ENCODE peak calls at places on chromosomes 11 and 22, in seven cellular contexts. B is pancreas, K is AG10803, J is psoas muscle, Y is HFF-Myc, Q is foreskin fibroblast, G is fibroblast of lung. N is an unnamed sample.

GRCh38 chr22:19430890-19431541 is 517 bp downstream of the HIRA start:
- DNase-seq in B (peak; percentile 75), K (peak; percentile 25), J (peak; percentile 44), Y (no peak), Q (peak; percentile 58), G (peak; percentile 36), N (peak; percentile 36)

GRCh38 chr22:44080936-44081853 is 57.1 kb downstream of the PARVB start:
- DNase-seq in B (peak; percentile 85), K (peak; percentile 70), J (peak; percentile 69), Y (peak; percentile 43), Q (peak; percentile 86), G (peak; percentile 76), N (peak; percentile 80)

GRCh38 chr22:25331050-25331449 is 111.6 kb downstream of the CRYBB2 start:
- DNase-seq in B (no peak), K (no peak), J (no peak), Y (no peak), Q (no peak), G (no peak), N (no peak)

GRCh38 chr11:13348305-13348704 is 70.7 kb downstream of the BMAL1 start:
- DNase-seq in B (no peak), K (no peak), J (no peak), Y (no peak), Q (no peak), G (no peak), N (no peak)

GRCh38 chr11:124717786-124718634 is 21.7 kb upstream of the NRGN start:
- DNase-seq in B (peak; percentile 59), K (no peak), J (peak; percentile 37), Y (no peak), Q (peak; percentile 56), G (peak; percentile 28), N (peak; percentile 41)

GRCh38 chr22:49301398-49302149 is 526.1 kb downstream of the BRD1 start:
- DNase-seq in B (no peak), K (no peak), J (no peak), Y (no peak), Q (no peak), G (no peak), N (no peak)

GRCh38 chr22:45438364-45438763 is 24.9 kb downstream of the RIBC2 start:
- DNase-seq in B (no peak), K (no peak), J (no peak), Y (no peak), Q (peak; percentile 18), G (peak; percentile 94), N (no peak)

GRCh38 chr11:70270877-70271634 is 566 bp downstream of the PPFIA1 start:
- DNase-seq in B (peak; percentile 76), K (peak; percentile 71), J (peak; percentile 56), Y (no peak), Q (peak; percentile 60), G (peak; percentile 50), N (peak; percentile 72)

GRCh38 chr11:94792453-94792852 is 24.3 kb downstream of the AMOTL1 start:
- DNase-seq in B (no peak), K (no peak), J (no peak), Y (no peak), Q (no peak), G (no peak), N (no peak)

GRCh38 chr11:94793002-94793401 is 24.8 kb downstream of the AMOTL1 start:
- DNase-seq in B (no peak), K (peak; percentile 52), J (no peak), Y (no peak), Q (peak; percentile 75), G (peak; percentile 43), N (peak; percentile 63)

GRCh38 chr11:94794287-94795168 is 26.4 kb downstream of the AMOTL1 start:
- DNase-seq in B (no peak), K (peak; percentile 96), J (peak; percentile 72), Y (peak; percentile 88), Q (peak; percentile 96), G (peak; percentile 93), N (peak; percentile 96)

GRCh38 chr11:94795799-94796580 is 27.8 kb downstream of the AMOTL1 start:
- DNase-seq in B (no peak), K (no peak), J (no peak), Y (no peak), Q (no peak), G (no peak), N (no peak)

DNA sequence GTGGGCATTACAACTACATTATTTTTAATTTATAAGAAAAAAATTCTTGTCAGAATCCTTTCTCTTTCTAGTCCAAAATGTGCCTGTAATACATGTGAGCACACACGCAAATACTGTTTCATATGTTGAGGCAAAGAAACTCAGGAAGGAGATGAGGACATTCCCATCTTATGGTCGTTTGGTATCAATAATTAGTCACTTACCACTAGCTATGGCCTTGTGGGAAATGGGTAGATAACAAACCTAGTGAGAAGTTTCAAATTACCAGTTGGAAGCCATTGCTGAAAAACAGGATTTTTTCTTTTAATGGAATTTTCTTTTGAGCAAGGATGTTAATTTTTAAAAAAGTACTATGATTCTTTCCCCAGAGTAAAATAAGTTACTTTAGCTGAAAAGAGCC is 25.7 kb downstream of the AMOTL1 start:
- DNase-seq in B (no peak), K (no peak), J (no peak), Y (no peak), Q (peak; percentile 44), G (peak; percentile 62), N (peak; percentile 70)
- H3K4me3 ChIP-seq in B (peak overlapping the region; percentile 7), K (no peak overlapping the region), J (no peak overlapping the region), Y (no peak overlapping the region), Q (peak overlapping the region; percentile 40), G (no peak overlapping the region), N (peak overlapping the region; percentile 6)

GRCh38 chr11:108117746-108118371 is 3.5 kb upstream of the ACAT1 start:
- DNase-seq in B (no peak), K (peak; percentile 73), J (no peak), Y (no peak), Q (peak; percentile 70), G (peak; percentile 82), N (peak; percentile 82)

GRCh38 chr11:108122166-108122628 is 830 bp downstream of the ACAT1 start:
- DNase-seq in B (no peak), K (peak; percentile 25), J (no peak), Y (no peak), Q (peak; percentile 54), G (peak; percentile 34), N (peak; percentile 65)

GRCh38 chr11:108115495-108116140 is 5.7 kb upstream of the ACAT1 start:
- DNase-seq in B (peak; percentile 93), K (peak; percentile 82), J (peak; percentile 83), Y (peak; percentile 54), Q (peak; percentile 93), G (peak; percentile 91), N (peak; percentile 95)

GRCh38 chr11:108125126-108125525 is 3.8 kb downstream of the ACAT1 start:
- DNase-seq in B (no peak), K (no peak), J (no peak), Y (no peak), Q (no peak), G (no peak), N (no peak)

GRCh38 chr11:108121274-108122155 is at the start of gene ACAT1:
- DNase-seq in B (peak; percentile 100), K (peak; percentile 85), J (peak; percentile 99), Y (peak; percentile 59), Q (peak; percentile 98), G (peak; percentile 89), N (peak; percentile 86)
- TF ChIP-seq CTCF in B (peak; percentile 46), K (peak; percentile 25), J (peak; percentile 29), Y (peak; percentile 7), Q (no peak), G (peak; percentile 16), N (peak; percentile 36)

GRCh38 chr22:41237036-41237706 is 3.6 kb downstream of the CHADL start:
- DNase-seq in B (peak; percentile 62), K (no peak), J (no peak), Y (no peak), Q (no peak), G (no peak), N (no peak)
- H3K4me3 ChIP-seq in B (peak overlapping the region; percentile 35), K (peak overlapping the region; percentile 20), J (peak overlapping the region; percentile 61), Y (peak overlapping the region; percentile 11), Q (no peak overlapping the region), G (peak overlapping the region; percentile 25), N (no peak overlapping the region)

GRCh38 chr11:131025421-131026126 is 109.3 kb upstream of the SNX19 start:
- DNase-seq in B (no peak), K (no peak), J (no peak), Y (no peak), Q (no peak), G (no peak), N (no peak)

GRCh38 chr11:131027501-131027900 is 111.2 kb upstream of the SNX19 start:
- DNase-seq in B (no peak), K (peak; percentile 18), J (no peak), Y (no peak), Q (no peak), G (no peak), N (peak; percentile 67)

GRCh38 chr11:131025020-131025419 is 108.7 kb upstream of the SNX19 start:
- DNase-seq in B (no peak), K (peak; percentile 56), J (no peak), Y (peak; percentile 42), Q (peak; percentile 78), G (peak; percentile 68), N (peak; percentile 72)
- TF ChIP-seq CTCF in B (no peak), K (peak; percentile 75), J (no peak), Y (peak; percentile 67), Q (peak; percentile 73), G (peak; percentile 87), N (peak; percentile 79)

DNA sequence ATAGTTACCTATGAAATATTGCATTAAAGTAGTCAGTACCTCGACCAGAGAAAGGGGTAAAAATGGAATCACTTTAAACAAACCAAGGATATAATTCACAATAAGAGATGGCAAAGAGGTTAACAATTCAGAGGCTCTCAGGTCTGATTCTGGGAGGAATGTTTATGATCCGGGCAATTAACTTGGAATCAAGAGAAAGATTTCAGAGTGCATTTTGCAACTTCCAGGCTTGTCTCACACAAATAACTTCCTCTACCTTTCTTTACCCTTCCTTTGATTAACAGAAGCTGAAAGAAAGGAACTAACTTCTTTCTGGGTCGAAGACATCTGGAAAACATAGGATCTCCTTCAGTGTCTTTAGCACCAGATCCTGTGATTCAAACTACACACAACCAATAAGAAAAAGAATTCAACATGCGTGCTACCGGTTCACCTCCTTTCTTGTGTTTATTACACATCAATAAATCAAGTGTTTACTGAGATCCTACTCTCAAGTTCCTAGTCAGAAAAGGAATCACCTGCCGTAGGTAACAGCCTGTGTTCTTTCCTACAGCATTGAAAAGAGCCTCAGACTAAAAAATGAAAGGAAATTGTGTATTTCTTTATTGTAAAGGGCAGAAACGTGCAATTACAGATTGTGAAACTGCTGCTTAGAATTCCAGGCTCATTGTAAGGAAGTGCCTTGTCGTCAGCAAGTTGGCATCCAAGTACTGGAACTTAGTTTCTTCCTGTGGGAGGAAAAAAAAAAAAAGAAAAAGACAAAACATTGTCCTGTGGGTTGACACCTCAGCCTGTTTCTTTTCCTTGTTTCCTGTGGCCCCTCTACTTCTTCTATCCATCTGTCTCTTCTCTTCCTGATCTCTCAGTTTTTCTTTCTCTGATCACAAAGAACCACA is 29.5 kb downstream of the CARD18 start:
- DNase-seq in B (no peak), K (peak; percentile 78), J (no peak), Y (no peak), Q (peak; percentile 58), G (peak; percentile 53), N (peak; percentile 56)
- H3K4me3 ChIP-seq in B (no peak overlapping the region), K (peak overlapping the region; percentile 38), J (no peak overlapping the region), Y (no peak overlapping the region), Q (no peak overlapping the region), G (no peak overlapping the region), N (no peak overlapping the region)

N was measured in fibroblast of the aortic adventitia.